ENCODE peak calls at places on chromosome 20, in five cellular contexts. F, I, E, Z and S are unnamed samples.

GRCh38 chr20:58231678-58232077 is 3.2 kb upstream of the ANKRD60 start:
- DNase-seq in F (peak), I (peak), E (no peak), Z (no peak), S (no peak)

GRCh38 chr20:62897666-62898065 is 28.6 kb downstream of the DIDO1 start:
- DNase-seq in F (no peak), I (no peak), E (no peak), Z (no peak), S (peak)

GRCh38 chr20:4925842-4926530 is 75.3 kb downstream of the SLC23A2 start:
- DNase-seq in F (no peak), I (peak), E (no peak), Z (no peak), S (no peak)

GRCh38 chr20:16476032-16476431 is 97.2 kb downstream of the KIF16B start:
- DNase-seq in F (peak), I (peak), E (no peak), Z (no peak), S (no peak)

GRCh38 chr20:38890497-38890818 is 35.8 kb upstream of the FAM83D start:
- DNase-seq in F (no peak), I (no peak), E (no peak), Z (no peak), S (no peak)

GRCh38 chr20:4897600-4897999 is 103.7 kb downstream of the SLC23A2 start:
- DNase-seq in F (no peak), I (no peak), E (no peak), Z (no peak), S (no peak)

GRCh38 chr20:4040283-4041179 is 25.2 kb upstream of the RNF24 start:
- DNase-seq in F (no peak), I (peak), E (no peak), Z (no peak), S (no peak)

GRCh38 chr20:43187476-43188233 is 2.1 kb downstream of the PTPRT start:
- DNase-seq in F (peak), I (peak), E (peak), Z (peak), S (no peak)

GRCh38 chr20:20003088-20003954 is 13.8 kb upstream of the NAA20 start:
- DNase-seq in F (no peak), I (peak), E (no peak), Z (no peak), S (no peak)

GRCh38 chr20:33482581-33482980 is 7.3 kb upstream of the CBFA2T2 start:
- DNase-seq in F (no peak), I (no peak), E (no peak), Z (no peak), S (no peak)

GRCh38 chr20:61429458-61430227 is 177.6 kb downstream of the CDH4 start:
- DNase-seq in F (no peak), I (no peak), E (no peak), Z (no peak), S (peak)

GRCh38 chr20:1225729-1226313 is at the start of gene RAD21L1:
- DNase-seq in F (peak), I (peak), E (peak), Z (peak), S (peak)

GRCh38 chr20:2507875-2508630 is 662 bp downstream of the ZNF343 start:
- DNase-seq in F (no peak), I (no peak), E (no peak), Z (no peak), S (no peak)

GRCh38 chr20:13006825-13007224 is 1.9 kb upstream of the SPTLC3 start:
- DNase-seq in F (no peak), I (peak), E (no peak), Z (no peak), S (no peak)

GRCh38 chr20:10093087-10093591 is 58.4 kb downstream of the ANKEF1 start:
- DNase-seq in F (no peak), I (peak), E (no peak), Z (no peak), S (peak)

GRCh38 chr20:50368813-50369224 is 141.4 kb upstream of the PTPN1 start:
- DNase-seq in F (no peak), I (no peak), E (no peak), Z (no peak), S (no peak)

GRCh38 chr20:16397053-16397452 is 176.2 kb downstream of the KIF16B start:
- DNase-seq in F (no peak), I (peak), E (no peak), Z (no peak), S (no peak)

GRCh38 chr20:23629017-23629541 is 8.7 kb downstream of the CST3 start:
- DNase-seq in F (no peak), I (peak), E (no peak), Z (no peak), S (peak)

GRCh38 chr20:50624351-50625016 is 66.9 kb downstream of the RIPOR3 start:
- DNase-seq in F (no peak), I (no peak), E (no peak), Z (no peak), S (peak)

GRCh38 chr20:7180261-7181045 is 413.0 kb downstream of the BMP2 start:
- DNase-seq in F (no peak), I (peak), E (no peak), Z (no peak), S (no peak)

GRCh38 chr20:17843246-17844132 is 125.1 kb downstream of the SNX5 start:
- DNase-seq in F (no peak), I (peak), E (no peak), Z (peak), S (no peak)

GRCh38 chr20:1269850-1270249 is 3.8 kb downstream of the SNPH start:
- DNase-seq in F (no peak), I (no peak), E (no peak), Z (no peak), S (no peak)

GRCh38 chr20:16434087-16434664 is 139.1 kb downstream of the KIF16B start:
- DNase-seq in F (peak), I (peak), E (peak), Z (peak), S (no peak)

GRCh38 chr20:24781061-24781980 is 167.7 kb upstream of the CST7 start:
- DNase-seq in F (no peak), I (peak), E (no peak), Z (no peak), S (peak)

GRCh38 chr20:34390769-34391447 is 27.8 kb downstream of the ITCH start:
- DNase-seq in F (no peak), I (peak), E (no peak), Z (no peak), S (peak)

GRCh38 chr20:58173091-58173490 is 55.4 kb downstream of the ANKRD60 start:
- DNase-seq in F (no peak), I (no peak), E (no peak), Z (no peak), S (no peak)

GRCh38 chr20:47735412-47736400 is 49.6 kb downstream of the SULF2 start:
- DNase-seq in F (no peak), I (peak), E (no peak), Z (no peak), S (no peak)

GRCh38 chr20:50001784-50002311 is 19.1 kb downstream of the SNAI1 start:
- DNase-seq in F (no peak), I (no peak), E (no peak), Z (no peak), S (no peak)

GRCh38 chr20:18628330-18628941 is 40.6 kb downstream of the DTD1 start:
- DNase-seq in F (peak), I (no peak), E (no peak), Z (no peak), S (no peak)

GRCh38 chr20:22227301-22227700 is 357.1 kb downstream of the FOXA2 start:
- DNase-seq in F (no peak), I (no peak), E (no peak), Z (no peak), S (no peak)

GRCh38 chr20:44075191-44075949 is 111.6 kb downstream of the JPH2 start:
- DNase-seq in F (no peak), I (no peak), E (peak), Z (no peak), S (peak)

GRCh38 chr20:44407402-44408184 is 52.1 kb downstream of the HNF4A start:
- DNase-seq in F (no peak), I (no peak), E (no peak), Z (no peak), S (peak)

GRCh38 chr20:23074052-23074451 is 12.1 kb downstream of the CD93 start:
- DNase-seq in F (no peak), I (no peak), E (no peak), Z (no peak), S (no peak)

GRCh38 chr20:41265931-41266330 is 51.6 kb downstream of the ZHX3 start:
- DNase-seq in F (no peak), I (no peak), E (no peak), Z (no peak), S (no peak)